ENCODE peak calls at places on chromosomes 7 and 10, in nine cellular contexts. I is right cardiac atrium, R is neural progenitor cell, Y is mesenchymal stem cell, D is ovary, V is thoracic aorta, S is kidney, J is vagina, L is sigmoid colon. G is an unnamed sample. For H3K4me1, the result is how much of the 10 kb centered on the place peaks cover.

GRCh38 chr10:84634636-84635035 is 306.2 kb downstream of the CCSER2 start:
- DNase-seq in Y (no peak), V (no peak), J (no peak), D (no peak), S (no peak), L (no peak), R (no peak), I (no peak), G (no peak)

GRCh38 chr7:134371536-134371935 is 54.8 kb upstream of the SLC35B4 start:
- DNase-seq in Y (no peak), D (no peak), J (no peak), R (no peak), L (no peak), I (no peak), S (no peak), V (no peak), G (no peak)

GRCh38 chr10:52900564-52900963 is 128.0 kb upstream of the MBL2 start:
- DNase-seq in R (no peak), D (no peak), J (no peak), V (no peak), Y (no peak), I (no peak), L (no peak), S (no peak), G (no peak)

GRCh38 chr7:155799514-155799913 is 12.7 kb downstream of the SHH start:
- DNase-seq in J (no peak), I (no peak), D (no peak), L (no peak), V (no peak), R (no peak), Y (no peak), S (no peak), G (no peak)

GRCh38 chr10:126160971-126161630 is 227.2 kb downstream of the ADAM12 start:
- DNase-seq in Y (peak), D (no peak), V (no peak), S (no peak), I (no peak), L (no peak), J (no peak), R (peak), G (no peak)

GRCh38 chr10:105769248-105770184 is 1128.4 kb downstream of the SORCS3 start:
- DNase-seq in J (no peak), D (no peak), R (no peak), I (no peak), S (no peak), Y (no peak), V (no peak), L (no peak), G (no peak)

GRCh38 chr7:11478873-11479272 is 353.1 kb downstream of the THSD7A start:
- DNase-seq in L (no peak), I (no peak), J (no peak), V (no peak), D (no peak), S (no peak), R (no peak), Y (no peak), G (no peak)

GRCh38 chr10:111207525-111207924 is 130.7 kb downstream of the ADRA2A start:
- DNase-seq in S (no peak), Y (no peak), R (peak), L (no peak), I (no peak), J (no peak), D (no peak), V (no peak), G (no peak)

GRCh38 chr7:23315366-23315765 is 16.2 kb downstream of the MALSU1 start:
- DNase-seq in R (no peak), V (no peak), J (no peak), D (no peak), S (no peak), L (no peak), Y (no peak), I (no peak), G (no peak)

GRCh38 chr10:82394122-82394521 is 519.1 kb downstream of the NRG3 start:
- DNase-seq in L (no peak), J (no peak), S (no peak), I (peak), V (no peak), D (no peak), Y (no peak), R (no peak), G (no peak)

GRCh38 chr10:77989081-77989724 is 40.1 kb downstream of the POLR3A start:
- DNase-seq in I (peak), V (peak), S (no peak), L (no peak), Y (no peak), J (no peak), D (no peak), R (no peak), G (no peak)

GRCh38 chr7:123871998-123872867 is 27.3 kb downstream of the HYAL4 start:
- DNase-seq in D (peak), L (no peak), Y (peak), S (no peak), V (no peak), J (no peak), I (peak), R (peak), G (no peak)

GRCh38 chr7:137172105-137172590 is 171.4 kb downstream of the PTN start:
- DNase-seq in J (no peak), V (no peak), S (no peak), L (no peak), Y (no peak), R (no peak), I (no peak), D (no peak), G (no peak)

GRCh38 chr10:79038841-79039201 is 29.9 kb upstream of the ZMIZ1 start:
- DNase-seq in J (no peak), R (peak), S (peak), I (no peak), D (peak), Y (peak), V (no peak), L (peak), G (no peak)

GRCh38 chr10:113463777-113464176 is 89.1 kb upstream of the HABP2 start:
- DNase-seq in S (no peak), Y (peak), I (no peak), V (no peak), R (no peak), D (no peak), L (no peak), J (peak), G (no peak)

GRCh38 chr7:48101880-48102448 is 12.9 kb downstream of the UPP1 start:
- DNase-seq in Y (no peak), R (no peak), V (no peak), D (no peak), I (no peak), J (peak), L (no peak), S (no peak), G (no peak)

GRCh38 chr10:7193369-7193768 is 217.5 kb downstream of the SFMBT2 start:
- DNase-seq in J (no peak), R (no peak), L (no peak), D (no peak), Y (no peak), I (no peak), S (no peak), V (no peak), G (no peak)

GRCh38 chr7:8413600-8413999 is 19.8 kb upstream of the NXPH1 start:
- DNase-seq in S (no peak), D (no peak), J (no peak), L (no peak), V (no peak), R (no peak), Y (no peak), I (no peak), G (no peak)

DNA sequence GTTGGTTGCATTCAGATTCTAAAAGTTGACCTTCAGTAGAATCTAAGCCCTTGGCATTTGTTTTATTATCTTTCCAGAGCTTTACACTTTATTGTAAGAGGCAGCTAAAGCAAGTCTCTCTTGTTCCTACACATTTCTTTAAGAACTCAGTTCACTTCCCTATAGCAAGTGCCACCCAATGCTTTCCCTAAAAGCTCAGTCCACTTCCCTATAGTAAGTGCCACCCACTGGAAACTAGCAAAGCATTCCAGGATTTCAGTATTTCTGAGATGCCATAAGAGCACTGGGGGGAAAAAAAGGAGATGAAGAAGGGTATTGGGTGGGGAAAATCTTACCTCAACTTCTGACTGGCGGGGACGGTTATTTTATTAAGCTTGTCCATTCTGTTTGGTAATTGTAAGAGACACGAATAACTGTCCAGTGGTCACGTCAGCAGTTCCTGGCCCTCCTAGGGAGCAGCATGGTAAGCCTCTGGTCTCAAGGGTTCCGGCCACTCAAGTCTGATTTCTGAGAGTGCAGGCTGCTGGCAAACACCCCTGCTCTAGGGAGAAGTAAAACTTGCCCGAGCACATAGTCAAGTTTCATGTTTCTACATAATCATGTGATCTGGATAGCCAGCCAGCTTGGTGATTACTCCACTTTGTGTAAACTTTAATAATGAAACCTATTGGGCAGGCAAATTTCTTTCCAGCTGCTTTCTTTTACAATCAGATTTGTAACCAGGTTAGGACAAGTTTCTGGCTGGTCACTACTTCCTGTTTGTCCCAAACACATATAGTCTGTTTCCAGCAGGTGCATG is at the start of gene BLNK:
- DNase-seq in I (peak), L (peak), V (peak), Y (peak), R (no peak), J (peak), S (peak), D (no peak), G (peak)
- H3K4me1 ChIP-seq in I (under half), L (under half), V (under half), Y (under half), R (under half), J (under half), S (under half), D (under half), G (under half)

GRCh38 chr7:37108615-37109014 is 340.0 kb downstream of the ELMO1 start:
- DNase-seq in Y (no peak), R (no peak), V (no peak), I (no peak), L (no peak), J (no peak), D (no peak), S (no peak), G (no peak)
- H3K27ac ChIP-seq in Y (no peak), R (no peak), V (no peak), I (no peak), L (no peak), J (no peak), D (no peak), S (no peak), G (no peak)

DNA sequence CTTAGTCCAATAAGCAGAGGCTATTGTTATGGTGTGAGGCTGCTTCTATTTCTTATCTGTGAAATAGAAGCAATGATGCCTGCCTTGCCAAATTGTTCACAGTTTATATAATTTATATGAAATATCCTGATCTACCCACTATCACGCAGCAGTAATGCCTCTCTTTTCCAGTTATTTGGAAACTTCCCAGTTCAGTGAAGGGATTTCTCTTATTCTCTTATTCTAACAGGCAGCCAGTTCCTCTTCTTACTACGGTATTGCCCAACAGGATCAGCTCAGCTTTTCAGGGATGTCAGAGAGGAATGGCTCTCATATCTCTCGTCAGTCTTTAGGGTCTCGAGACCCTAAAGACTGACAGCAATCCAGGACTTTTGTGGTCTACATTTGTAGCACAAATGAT is 215.6 kb downstream of the CREB5 start:
- DNase-seq in J (no peak), S (no peak), L (no peak), I (no peak), D (no peak), R (no peak), Y (no peak), V (no peak), G (no peak)
- H3K4me1 ChIP-seq in J (under half), S (under half), L (under half), I (under half), D (under half), R (under half), Y (under half), V (under half), G (under half)

DNA sequence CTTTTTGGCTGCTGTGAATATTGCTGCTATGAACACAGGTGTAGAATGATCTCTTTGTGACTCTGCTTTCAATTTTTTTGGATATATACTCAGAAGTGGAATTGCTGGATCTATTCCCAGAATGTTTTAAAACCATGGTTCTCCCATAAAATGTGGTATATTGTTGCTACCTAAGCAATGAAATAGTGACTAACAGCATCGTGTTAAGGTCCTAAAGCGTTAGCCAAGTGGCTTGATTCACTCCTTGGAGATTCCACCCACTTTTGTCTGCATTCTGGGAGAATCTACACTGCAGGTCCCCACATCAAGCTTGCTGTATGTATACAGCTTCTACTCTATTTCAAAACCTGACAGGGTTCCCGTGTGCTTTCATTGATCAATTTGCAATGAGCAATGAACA is 105.6 kb downstream of the CDK6 start:
- DNase-seq in L (no peak), I (no peak), J (no peak), R (no peak), V (no peak), Y (no peak), S (no peak), D (no peak), G (no peak)
- H3K27ac ChIP-seq in L (no peak), I (no peak), J (no peak), R (no peak), V (no peak), Y (no peak), S (no peak), D (no peak), G (no peak)

DNA sequence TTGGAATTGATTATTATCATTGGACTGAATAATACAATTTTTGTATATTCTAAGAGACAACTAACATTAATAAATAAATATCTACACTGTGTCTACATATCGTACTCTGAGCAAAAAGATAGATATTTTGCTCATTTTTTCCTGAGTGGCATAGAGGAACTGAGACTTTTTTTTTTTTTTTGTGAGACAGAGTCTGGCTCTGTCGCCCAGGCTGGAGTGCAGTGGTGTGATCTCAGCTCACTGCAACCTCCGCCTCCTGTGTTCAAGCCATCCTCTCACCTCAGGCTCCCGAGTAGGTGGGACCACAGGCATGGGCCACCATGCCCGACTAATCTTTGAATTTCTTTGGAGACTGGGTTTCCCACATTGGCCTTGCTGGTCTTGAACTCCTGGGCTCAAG is 14.0 kb downstream of the KMT2E start:
- DNase-seq in S (peak), J (no peak), I (no peak), Y (no peak), D (no peak), L (no peak), R (no peak), V (no peak), G (no peak)
- H3K4me1 ChIP-seq in S (under half), J (half or more), I (under half), Y (under half), D (under half), L (half or more), R (under half), V (half or more), G (under half)

DNA sequence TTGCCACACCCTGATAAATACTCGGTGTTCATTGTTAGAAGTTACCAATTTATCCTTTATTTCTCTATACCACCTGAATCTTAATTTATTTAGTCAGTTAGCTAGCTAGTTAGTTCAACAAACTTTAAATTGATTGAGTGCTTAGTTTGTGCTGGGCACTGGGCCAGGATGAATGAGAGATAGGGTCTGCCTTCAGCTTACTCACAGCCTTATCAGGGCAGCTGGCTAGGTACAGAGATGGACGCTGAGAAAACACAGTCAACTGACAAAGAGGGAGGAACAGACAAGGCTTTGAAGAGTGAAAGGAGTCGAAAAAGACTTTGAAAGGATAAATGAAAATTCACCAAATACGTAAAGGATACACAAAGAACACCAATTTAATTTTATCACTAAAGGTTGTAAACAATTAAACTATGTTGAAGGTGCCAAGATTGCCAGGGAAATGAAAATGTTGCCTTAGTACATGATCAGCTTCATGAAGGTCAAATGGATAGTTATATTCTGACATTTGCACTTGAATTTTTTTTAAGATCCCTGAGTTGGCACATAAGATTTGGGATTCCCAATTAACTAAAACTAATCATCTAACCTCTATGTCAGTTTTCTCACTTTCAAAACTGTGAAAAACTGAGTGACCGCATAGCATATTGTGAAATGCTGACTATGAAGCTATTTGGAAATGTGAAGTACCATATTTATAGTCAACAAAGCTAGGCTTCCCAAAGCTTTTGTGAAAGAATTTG is 2.1 kb downstream of the CAV2 start:
- DNase-seq in V (no peak), S (no peak), L (no peak), I (peak), Y (no peak), D (peak), J (no peak), R (no peak), G (no peak)
- H3K27ac ChIP-seq in V (peak), S (no peak), L (peak), I (peak), Y (peak), D (no peak), J (peak), R (no peak), G (peak)

DNA sequence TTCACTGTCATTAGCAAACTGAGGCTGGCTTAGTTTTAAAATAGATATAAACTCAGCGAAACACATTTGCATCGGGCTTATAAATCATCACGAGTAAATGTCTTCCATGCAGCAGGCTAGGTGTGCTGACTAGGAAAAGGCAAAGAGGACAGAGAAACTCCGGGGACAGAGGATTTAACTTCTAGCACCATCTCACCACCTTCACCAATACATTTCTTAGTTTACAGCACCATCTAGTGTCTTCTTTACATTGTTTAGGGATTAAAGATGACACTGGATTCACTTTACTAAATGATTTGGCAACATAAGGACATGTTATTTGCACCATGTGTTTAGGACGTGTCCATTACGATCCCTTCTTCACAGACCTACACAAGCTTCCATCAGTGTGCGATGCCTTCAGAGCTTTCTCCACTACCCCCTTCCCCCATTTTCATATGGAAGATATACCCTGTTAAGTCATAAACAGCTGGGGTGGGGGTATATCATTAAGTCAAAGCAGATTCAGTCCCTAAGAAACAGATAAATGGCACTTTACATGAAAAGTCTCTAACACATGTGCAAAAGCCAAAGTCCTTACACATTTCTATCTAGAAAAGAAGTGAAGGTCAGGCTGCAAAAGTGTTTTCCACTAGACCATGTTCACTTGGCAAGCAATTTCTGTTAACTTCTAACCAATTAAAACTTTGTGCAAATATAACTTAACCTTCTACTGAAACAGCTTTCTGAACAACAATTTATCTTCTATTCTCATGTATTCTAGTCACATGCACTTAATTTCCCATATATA is 103.3 kb downstream of the GRB10 start:
- DNase-seq in S (no peak), J (no peak), I (no peak), L (no peak), Y (peak), R (peak), D (no peak), V (no peak), G (no peak)
- H3K4me1 ChIP-seq in S (under half), J (under half), I (under half), L (half or more), Y (under half), R (under half), D (under half), V (under half), G (under half)